ENCODE peak calls at places on chromosome 14, in five cellular contexts. B is GM12865, T is thoracic aorta, V is tibial artery, N is Caco-2. Z is an unnamed sample.

GRCh38 chr14:60220084-60220483 is 28.9 kb upstream of the PPM1A start:
- DNase-seq in B (peak; percentile 86), V (no peak), T (no peak), N (no peak), Z (no peak)

GRCh38 chr14:51004801-51005526 is 60.7 kb upstream of the PYGL start:
- DNase-seq in T (no peak), V (no peak), N (no peak), B (no peak), Z (no peak)

GRCh38 chr14:99118046-99118721 is 153.8 kb downstream of the BCL11B start:
- DNase-seq in V (no peak), N (no peak), B (no peak), T (no peak), Z (no peak)

GRCh38 chr14:74085047-74085637 is 386 bp downstream of the LIN52 start:
- DNase-seq in N (no peak), T (no peak), V (no peak), B (peak; percentile 69), Z (no peak)

GRCh38 chr14:26765768-26766550 is 168.1 kb upstream of the NOVA1 start:
- DNase-seq in N (no peak), T (no peak), B (no peak), V (peak; percentile 35), Z (no peak)

GRCh38 chr14:25120261-25120660 is 70.3 kb upstream of the STXBP6 start:
- DNase-seq in B (no peak), V (no peak), N (no peak), T (no peak), Z (no peak)

GRCh38 chr14:97539389-97539786 is 742.2 kb downstream of the VRK1 start:
- DNase-seq in V (no peak), T (no peak), N (no peak), B (no peak), Z (no peak)

GRCh38 chr14:26531894-26532293 is 65.9 kb downstream of the NOVA1 start:
- DNase-seq in V (no peak), N (no peak), T (no peak), B (no peak), Z (no peak)

GRCh38 chr14:79586401-79586800 is 624.9 kb downstream of the DIO2 start:
- DNase-seq in N (no peak), V (no peak), B (no peak), T (no peak), Z (no peak)

GRCh38 chr14:64220466-64220865 is 73.7 kb downstream of the ESR2 start:
- DNase-seq in T (no peak), V (no peak), N (no peak), B (no peak), Z (no peak)

GRCh38 chr14:56816575-56817391 is 6.5 kb upstream of the OTX2 start:
- DNase-seq in N (no peak), T (no peak), V (no peak), B (no peak), Z (no peak)
- H3K4me3 ChIP-seq in N (no peak overlapping the region), T (no peak overlapping the region), V (no peak overlapping the region), B (no peak overlapping the region), Z (no peak overlapping the region)

GRCh38 chr14:103104654-103105511 is 10.4 kb downstream of the EXOC3L4 start:
- DNase-seq in B (peak; percentile 66), V (no peak), N (peak; percentile 77), T (no peak), Z (no peak)

GRCh38 chr14:103103461-103104388 is 9.2 kb downstream of the EXOC3L4 start:
- DNase-seq in V (no peak), B (peak; percentile 42), N (peak; percentile 79), T (no peak), Z (no peak)

GRCh38 chr14:103107455-103107854 is 12.9 kb downstream of the EXOC3L4 start:
- DNase-seq in N (no peak), T (no peak), V (no peak), B (no peak), Z (no peak)

GRCh38 chr14:103104389-103104653 is 9.8 kb downstream of the EXOC3L4 start:
- DNase-seq in T (no peak), V (no peak), N (no peak), B (no peak), Z (no peak)

DNA sequence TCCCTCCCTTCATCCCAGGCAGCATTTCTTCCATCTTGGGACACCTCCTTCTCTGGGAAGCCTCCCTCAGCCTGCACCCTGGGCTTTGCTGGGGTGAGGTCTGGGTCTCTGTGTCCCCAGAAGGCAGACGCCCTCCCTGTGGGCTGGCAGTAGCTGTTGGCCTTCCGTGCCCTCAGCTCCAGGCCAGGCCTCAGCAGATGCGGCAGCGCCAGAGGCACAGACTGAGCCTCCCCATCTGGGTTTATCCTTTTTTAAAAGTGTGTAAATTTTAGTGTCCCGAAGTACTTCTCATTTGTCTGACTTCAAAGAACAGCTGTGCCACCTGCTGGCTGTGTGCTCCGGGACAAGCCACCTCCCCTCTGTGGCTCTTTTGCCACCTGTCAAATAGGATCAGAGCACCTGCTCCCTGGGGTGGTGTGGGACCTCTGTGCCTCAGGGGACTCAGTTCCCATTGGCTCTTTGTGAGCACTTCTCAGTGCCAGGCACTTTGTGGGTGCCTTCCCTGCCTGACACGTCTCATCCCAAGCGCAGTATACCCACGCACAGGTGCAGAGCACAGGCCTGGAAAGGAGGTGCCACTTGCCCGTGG is 11.1 kb downstream of the EXOC3L4 start:
- DNase-seq in T (no peak), V (no peak), N (no peak), B (peak; percentile 63), Z (no peak)
- TF ChIP-seq CTCF in T (no peak), V (no peak), N (peak; percentile 44), B (peak; percentile 19), Z (peak; percentile 34)

GRCh38 chr14:37603688-37604251 is 8.3 kb downstream of the TTC6 start:
- DNase-seq in B (no peak), V (no peak), T (no peak), N (no peak), Z (no peak)
- H3K4me3 ChIP-seq in B (no peak overlapping the region), V (no peak overlapping the region), T (no peak overlapping the region), N (no peak overlapping the region), Z (no peak overlapping the region)

GRCh38 chr14:23916038-23916437 is 37.5 kb upstream of the DHRS4 start:
- DNase-seq in N (no peak), V (no peak), B (no peak), T (no peak), Z (no peak)

GRCh38 chr14:23915559-23915958 is 38.0 kb upstream of the DHRS4 start:
- DNase-seq in V (no peak), T (no peak), N (no peak), B (no peak), Z (no peak)

GRCh38 chr14:23910081-23910875 is 43.3 kb upstream of the DHRS4 start:
- DNase-seq in V (peak; percentile 29), N (peak; percentile 63), T (no peak), B (peak; percentile 31), Z (no peak)

GRCh38 chr14:23916446-23916845 is 37.1 kb upstream of the DHRS4 start:
- DNase-seq in B (no peak), T (no peak), V (no peak), N (no peak), Z (no peak)

DNA sequence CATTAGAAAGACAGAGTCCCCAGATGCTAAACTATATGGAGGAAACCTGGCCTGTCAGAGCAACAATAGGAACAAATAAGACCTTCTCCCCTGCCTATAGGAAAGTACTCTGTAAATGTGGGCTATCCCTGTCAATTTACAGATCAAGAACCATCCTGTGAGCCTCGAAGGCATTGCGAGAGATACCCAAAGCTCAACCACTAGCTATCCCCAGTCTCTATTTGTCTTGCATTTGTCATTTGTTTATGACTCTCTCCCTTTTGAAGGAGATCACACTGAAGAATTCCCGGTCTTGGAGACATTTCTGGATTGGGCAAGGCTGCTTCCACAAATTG is 42.7 kb upstream of the DHRS4 start:
- DNase-seq in N (no peak), T (no peak), B (no peak), V (no peak), Z (no peak)
- TF ChIP-seq CTCF in N (no peak), T (no peak), B (no peak), V (no peak), Z (no peak)

GRCh38 chr14:68628605-68629310 is 164.1 kb downstream of the ZFP36L1 start:
- DNase-seq in T (no peak), B (peak; percentile 18), V (no peak), N (peak; percentile 87), Z (no peak)

GRCh38 chr14:68630081-68630571 is 162.7 kb downstream of the ZFP36L1 start:
- DNase-seq in B (no peak), N (no peak), V (no peak), T (no peak), Z (no peak)

GRCh38 chr14:68626386-68626785 is 166.5 kb downstream of the ZFP36L1 start:
- DNase-seq in N (no peak), T (no peak), B (no peak), V (peak; percentile 75), Z (no peak)

GRCh38 chr14:68627050-68627867 is 165.6 kb downstream of the ZFP36L1 start:
- DNase-seq in N (no peak), T (peak; percentile 43), B (peak; percentile 21), V (peak; percentile 72), Z (no peak)

DNA sequence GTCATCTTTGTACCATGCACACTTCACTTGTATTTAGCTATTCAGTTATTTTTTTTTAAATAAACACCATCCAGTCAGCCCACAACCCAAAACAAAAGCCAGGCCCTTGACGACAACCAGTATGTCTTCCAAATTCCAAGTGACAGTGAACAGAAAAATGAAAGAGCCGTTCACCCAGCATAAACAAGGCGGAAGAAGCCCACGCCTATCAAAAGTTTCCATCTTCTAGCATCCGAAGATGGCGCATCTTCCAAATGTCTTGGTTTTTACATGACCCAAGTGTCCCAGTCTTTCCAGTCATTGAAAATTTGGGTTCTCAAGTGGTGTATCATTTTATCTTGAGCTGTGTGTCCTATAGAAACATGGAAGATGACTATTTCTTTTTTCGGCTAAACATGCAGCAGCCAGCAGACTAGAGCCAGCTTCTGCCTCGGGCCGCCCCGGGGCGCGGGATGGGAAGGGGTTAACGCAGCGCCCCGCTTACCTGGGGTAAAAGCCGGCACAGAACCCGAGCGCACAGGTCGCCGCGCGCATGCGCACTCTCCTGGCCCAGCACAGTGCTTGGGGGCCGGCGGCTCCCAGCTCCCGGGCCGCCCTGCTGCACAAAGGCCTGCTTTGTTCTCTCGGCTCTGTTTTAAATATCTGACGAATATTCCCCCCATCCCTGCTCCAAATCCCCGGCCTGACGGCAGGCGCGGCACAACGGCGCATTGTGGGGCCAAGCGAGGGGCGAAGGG is 164.8 kb downstream of the ZFP36L1 start:
- DNase-seq in B (peak; percentile 64), T (no peak), V (no peak), N (peak; percentile 84), Z (no peak)
- H3K4me3 ChIP-seq in B (peak overlapping the region; percentile 5), T (peak overlapping the region; percentile 53), V (no peak overlapping the region), N (peak overlapping the region; percentile 49), Z (no peak overlapping the region)

GRCh38 chr14:54722791-54723432 is 156.0 kb downstream of the SAMD4A start:
- DNase-seq in N (no peak), B (peak; percentile 52), T (no peak), V (no peak), Z (no peak)
- TF ChIP-seq CTCF in N (peak; percentile 38), B (peak; percentile 43), T (peak; percentile 12), V (no peak), Z (peak; percentile 56)

DNA sequence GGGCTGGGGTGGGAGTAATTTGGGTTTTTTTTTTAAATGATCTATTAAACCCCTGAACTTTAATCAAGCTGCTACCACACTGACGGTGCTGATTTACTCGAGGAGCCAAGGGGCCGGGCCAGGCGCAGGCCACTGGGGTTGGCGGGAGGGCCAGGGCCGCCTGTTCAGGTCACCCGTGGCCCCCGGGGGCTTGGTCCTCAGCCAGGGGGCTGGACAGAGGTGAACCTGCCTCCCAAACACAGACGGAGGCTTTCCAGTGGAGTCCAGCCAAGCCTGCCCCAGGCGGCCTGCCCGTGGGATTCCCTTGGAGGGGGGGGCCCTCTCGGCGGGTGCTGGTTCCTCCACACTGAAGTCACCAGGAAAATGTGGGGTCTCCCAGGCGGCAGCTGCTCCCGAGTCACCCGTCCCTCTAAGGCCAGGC is 167.0 kb upstream of the GSC start:
- DNase-seq in V (no peak), T (no peak), N (no peak), B (no peak), Z (no peak)
- H3K4me3 ChIP-seq in V (peak overlapping the region; percentile 43), T (peak overlapping the region; percentile 73), N (no peak overlapping the region), B (no peak overlapping the region), Z (no peak overlapping the region)

Z was measured in GM12864.